ENCODE peak calls at places on chromosomes 4 and X, in six cellular contexts. O is stimulated activated CD4-positive, alpha-beta T cell treated with anti-CD3 and anti-CD28 coated beads, TNF-alpha, amount 100 ng/mL, for 1 hour; E is ovary; H is amniotic epithelial cell; K is activated CD4-positive, alpha-beta T cell treated with anti-CD3 and anti-CD28 coated beads for 1 hour; R is anterior cingulate cortex. V is an unnamed sample.

GRCh38 chr4:5870220-5870619 is 22.7 kb downstream of the CRMP1 start:
- DNase-seq in O (no peak), E (no peak), H (no peak), K (no peak), R (no peak), V (no peak)

GRCh38 chr4:926538-926937 is 5.6 kb downstream of the GAK start:
- DNase-seq in O (no peak), E (no peak), H (peak; percentile 15), K (no peak), R (no peak), V (peak; percentile 17)

GRCh38 chrX:1925053-1925481 is 310.2 kb downstream of the ASMT start:
- DNase-seq in O (no peak), E (no peak), H (no peak), K (no peak), R (no peak), V (peak; percentile 8)

GRCh38 chr4:79964020-79964714 is 108.9 kb downstream of the ANTXR2 start:
- DNase-seq in O (no peak), E (no peak), H (no peak), K (no peak), R (no peak), V (no peak)

GRCh38 chr4:180557348-180557747 is 1685.9 kb upstream of the TENM3 start:
- DNase-seq in O (no peak), E (no peak), H (no peak), K (no peak), R (no peak), V (no peak)

GRCh38 chr4:41339812-41340809 is 83.4 kb downstream of the UCHL1 start:
- DNase-seq in O (no peak), E (no peak), H (peak; percentile 73), K (no peak), R (peak; percentile 69), V (no peak)

GRCh38 chr4:85370400-85371032 is 104.4 kb upstream of the ARHGAP24 start:
- DNase-seq in O (no peak), E (no peak), H (peak; percentile 31), K (no peak), R (peak; percentile 2), V (peak; percentile 49)

GRCh38 chr4:99324978-99325377 is 3.8 kb upstream of the ADH1B start:
- DNase-seq in O (no peak), E (peak; percentile 87), H (peak; percentile 28), K (no peak), R (no peak), V (no peak)

GRCh38 chr4:139642364-139642763 is 23.3 kb upstream of the MGST2 start:
- DNase-seq in O (no peak), E (no peak), H (peak; percentile 87), K (no peak), R (no peak), V (no peak)

GRCh38 chr4:142044271-142044670 is 407.9 kb downstream of the IL15 start:
- DNase-seq in O (no peak), E (no peak), H (no peak), K (no peak), R (no peak), V (no peak)

GRCh38 chr4:5888222-5888701 is 4.6 kb downstream of the CRMP1 start:
- DNase-seq in O (no peak), E (no peak), H (no peak), K (no peak), R (peak; percentile 21), V (no peak)

GRCh38 chrX:47327902-47328301 is 42.5 kb upstream of the ZNF157 start:
- DNase-seq in O (no peak), E (no peak), H (no peak), K (no peak), R (no peak), V (no peak)

GRCh38 chrX:23720117-23720677 is 22.9 kb downstream of the ACOT9 start:
- DNase-seq in O (no peak), E (no peak), H (peak; percentile 9), K (no peak), R (no peak), V (no peak)

GRCh38 chr4:4356106-4357041 is 30.5 kb upstream of the NSG1 start:
- DNase-seq in O (no peak), E (peak; percentile 79), H (peak; percentile 98), K (no peak), R (no peak), V (no peak)

GRCh38 chr4:1154523-1155182 is 17.7 kb downstream of the SPON2 start:
- DNase-seq in O (no peak), E (no peak), H (no peak), K (no peak), R (no peak), V (no peak)

GRCh38 chr4:152269448-152270191 is 266.3 kb downstream of the FBXW7 start:
- DNase-seq in O (no peak), E (no peak), H (no peak), K (no peak), R (no peak), V (no peak)